ENCODE peak calls at places on chromosomes 3 and 15, in five cellular contexts. One of them, this sample, is unnamed.

GRCh38 chr15:29925227-29926082 is 103.2 kb upstream of the TJP1 start:
- DNase-seq in heart left ventricle: peak; percentile 81
- DNase-seq in GM23338: peak; percentile 93
- DNase-seq in mammary epithelial cell: peak; percentile 93
- DNase-seq in thyroid gland: peak; percentile 37
- DNase-seq in this sample: peak; percentile 34

GRCh38 chr3:111070772-111071256 is 802 bp upstream of the NECTIN3 start:
- DNase-seq in heart left ventricle: no peak
- DNase-seq in GM23338: peak; percentile 84
- DNase-seq in mammary epithelial cell: no peak
- DNase-seq in thyroid gland: no peak
- DNase-seq in this sample: no peak

GRCh38 chr3:196202516-196202970 is 8.7 kb downstream of the ZDHHC19 start:
- DNase-seq in heart left ventricle: no peak
- DNase-seq in GM23338: peak; percentile 41
- DNase-seq in mammary epithelial cell: no peak
- DNase-seq in thyroid gland: no peak
- DNase-seq in this sample: no peak

GRCh38 chr3:183539821-183540220 is 15.7 kb downstream of the KLHL6 start:
- DNase-seq in heart left ventricle: no peak
- DNase-seq in GM23338: no peak
- DNase-seq in mammary epithelial cell: peak; percentile 94
- DNase-seq in thyroid gland: no peak
- DNase-seq in this sample: no peak

GRCh38 chr3:11077466-11077865 is 76.8 kb upstream of the HRH1 start:
- DNase-seq in heart left ventricle: no peak
- DNase-seq in GM23338: no peak
- DNase-seq in mammary epithelial cell: peak; percentile 28
- DNase-seq in thyroid gland: no peak
- DNase-seq in this sample: no peak

GRCh38 chr15:36294359-36294758 is 285.1 kb upstream of the CDIN1 start:
- DNase-seq in heart left ventricle: no peak
- DNase-seq in GM23338: peak; percentile 13
- DNase-seq in mammary epithelial cell: no peak
- DNase-seq in thyroid gland: no peak
- DNase-seq in this sample: no peak

GRCh38 chr3:168088106-168088722 is 7.5 kb downstream of the GOLIM4 start:
- DNase-seq in heart left ventricle: no peak
- DNase-seq in GM23338: peak; percentile 78
- DNase-seq in mammary epithelial cell: no peak
- DNase-seq in thyroid gland: no peak
- DNase-seq in this sample: no peak

GRCh38 chr3:128253150-128253549 is 99.9 kb downstream of the EEFSEC start:
- DNase-seq in heart left ventricle: no peak
- DNase-seq in GM23338: no peak
- DNase-seq in mammary epithelial cell: no peak
- DNase-seq in thyroid gland: no peak
- DNase-seq in this sample: no peak

GRCh38 chr3:155031191-155031590 is 48.9 kb upstream of the MME start:
- DNase-seq in heart left ventricle: no peak
- DNase-seq in GM23338: no peak
- DNase-seq in mammary epithelial cell: no peak
- DNase-seq in thyroid gland: no peak
- DNase-seq in this sample: no peak

GRCh38 chr3:185423178-185423577 is 60.2 kb downstream of the MAP3K13 start:
- DNase-seq in heart left ventricle: no peak
- DNase-seq in GM23338: no peak
- DNase-seq in mammary epithelial cell: peak; percentile 16
- DNase-seq in thyroid gland: no peak
- DNase-seq in this sample: no peak

GRCh38 chr3:50447290-50447840 is 56.1 kb downstream of the CACNA2D2 start:
- DNase-seq in heart left ventricle: no peak
- DNase-seq in GM23338: no peak
- DNase-seq in mammary epithelial cell: no peak
- DNase-seq in thyroid gland: no peak
- DNase-seq in this sample: no peak

GRCh38 chr3:190281308-190282051 is 40.8 kb downstream of the CLDN1 start:
- DNase-seq in heart left ventricle: no peak
- DNase-seq in GM23338: no peak
- DNase-seq in mammary epithelial cell: no peak
- DNase-seq in thyroid gland: peak; percentile 19
- DNase-seq in this sample: no peak

GRCh38 chr3:16050641-16051467 is 123.6 kb upstream of the GALNT15 start:
- DNase-seq in heart left ventricle: peak; percentile 34
- DNase-seq in GM23338: no peak
- DNase-seq in mammary epithelial cell: no peak
- DNase-seq in thyroid gland: peak; percentile 11
- DNase-seq in this sample: no peak

GRCh38 chr15:62769604-62770003 is 272.9 kb upstream of the TPM1 start:
- DNase-seq in heart left ventricle: no peak
- DNase-seq in GM23338: no peak
- DNase-seq in mammary epithelial cell: peak; percentile 84
- DNase-seq in thyroid gland: no peak
- DNase-seq in this sample: no peak

GRCh38 chr15:62618432-62618831 is 424.1 kb upstream of the TPM1 start:
- DNase-seq in heart left ventricle: no peak
- DNase-seq in GM23338: no peak
- DNase-seq in mammary epithelial cell: peak; percentile 88
- DNase-seq in thyroid gland: no peak
- DNase-seq in this sample: no peak

GRCh38 chr3:39814007-39814406 is 4.6 kb downstream of the MYRIP start:
- DNase-seq in heart left ventricle: no peak
- DNase-seq in GM23338: no peak
- DNase-seq in mammary epithelial cell: no peak
- DNase-seq in thyroid gland: peak; percentile 39
- DNase-seq in this sample: no peak

GRCh38 chr15:97600190-97600589 is 360.3 kb upstream of the ARRDC4 start:
- DNase-seq in heart left ventricle: no peak
- DNase-seq in GM23338: no peak
- DNase-seq in mammary epithelial cell: no peak
- DNase-seq in thyroid gland: no peak
- DNase-seq in this sample: no peak

GRCh38 chr3:39056151-39056550 is 4.3 kb downstream of the WDR48 start:
- DNase-seq in heart left ventricle: no peak
- DNase-seq in GM23338: no peak
- DNase-seq in mammary epithelial cell: no peak
- DNase-seq in thyroid gland: no peak
- DNase-seq in this sample: no peak

GRCh38 chr3:48013288-48013980 is 2.8 kb downstream of the MAP4 start:
- DNase-seq in heart left ventricle: peak; percentile 38
- DNase-seq in GM23338: no peak
- DNase-seq in mammary epithelial cell: peak; percentile 62
- DNase-seq in thyroid gland: peak; percentile 21
- DNase-seq in this sample: peak; percentile 22

GRCh38 chr15:95799286-95800187 is 531.0 kb upstream of the NR2F2 start:
- DNase-seq in heart left ventricle: no peak
- DNase-seq in GM23338: no peak
- DNase-seq in mammary epithelial cell: peak; percentile 87
- DNase-seq in thyroid gland: no peak
- DNase-seq in this sample: no peak

GRCh38 chr15:58213587-58214360 is 75.6 kb downstream of the AQP9 start:
- DNase-seq in heart left ventricle: no peak
- DNase-seq in GM23338: no peak
- DNase-seq in mammary epithelial cell: no peak
- DNase-seq in thyroid gland: no peak
- DNase-seq in this sample: no peak

GRCh38 chr15:68991723-68992122 is 22.8 kb upstream of the NOX5 start:
- DNase-seq in heart left ventricle: no peak
- DNase-seq in GM23338: no peak
- DNase-seq in mammary epithelial cell: peak; percentile 70
- DNase-seq in thyroid gland: no peak
- DNase-seq in this sample: peak; percentile 24

GRCh38 chr3:32406481-32407408 is 15.1 kb downstream of the CMTM7 start:
- DNase-seq in heart left ventricle: no peak
- DNase-seq in GM23338: no peak
- DNase-seq in mammary epithelial cell: peak; percentile 82
- DNase-seq in thyroid gland: no peak
- DNase-seq in this sample: peak; percentile 80

GRCh38 chr3:32413845-32414526 is 22.3 kb downstream of the CMTM7 start:
- DNase-seq in heart left ventricle: no peak
- DNase-seq in GM23338: peak; percentile 18
- DNase-seq in mammary epithelial cell: peak; percentile 61
- DNase-seq in thyroid gland: no peak
- DNase-seq in this sample: no peak

GRCh38 chr3:32412887-32413286 is 21.2 kb downstream of the CMTM7 start:
- DNase-seq in heart left ventricle: no peak
- DNase-seq in GM23338: no peak
- DNase-seq in mammary epithelial cell: no peak
- DNase-seq in thyroid gland: no peak
- DNase-seq in this sample: no peak

GRCh38 chr3:32411442-32411841 is 19.8 kb downstream of the CMTM7 start:
- DNase-seq in heart left ventricle: no peak
- DNase-seq in GM23338: no peak
- DNase-seq in mammary epithelial cell: no peak
- DNase-seq in thyroid gland: no peak
- DNase-seq in this sample: no peak

DNA sequence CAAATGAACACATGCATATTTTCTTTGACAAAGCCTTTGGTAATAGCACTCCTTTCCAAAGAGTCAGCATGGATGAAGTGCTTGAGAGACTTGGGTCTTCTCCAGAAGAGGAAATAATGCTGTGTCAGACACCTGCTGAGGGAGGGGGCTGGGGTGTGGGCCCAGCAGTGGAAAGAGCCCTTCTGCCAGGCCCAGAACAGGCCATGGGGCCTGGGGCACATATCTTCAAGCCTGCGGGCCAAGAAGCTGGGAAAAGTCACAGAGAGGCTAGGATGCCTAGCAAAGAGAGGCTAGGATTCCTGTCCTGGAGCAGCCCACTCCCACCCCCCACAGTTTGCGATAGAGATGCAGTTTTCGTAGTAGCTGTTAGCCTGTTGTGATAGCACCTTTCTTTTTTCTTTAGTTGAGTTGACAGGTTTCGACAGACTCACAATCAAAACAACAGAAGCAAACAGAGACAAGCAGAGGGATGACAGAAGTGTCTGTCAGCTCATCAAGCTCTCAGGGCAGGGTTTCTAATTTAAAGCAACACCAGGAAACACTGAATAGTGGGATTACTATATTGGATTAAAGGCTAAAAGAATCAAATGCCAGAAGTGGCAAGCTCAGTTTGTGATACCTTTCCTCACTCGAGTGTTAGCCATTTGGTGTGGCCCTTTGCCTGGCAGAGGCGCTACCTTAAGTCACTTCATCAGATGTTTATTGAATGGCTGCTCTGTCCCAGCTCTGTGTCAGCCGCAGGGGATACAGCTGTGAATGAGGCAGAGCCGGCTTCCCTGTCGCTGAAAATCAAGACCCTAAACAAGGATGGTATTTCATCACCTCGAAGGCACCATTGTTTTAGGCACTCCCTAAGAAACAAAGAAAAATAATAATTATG is 19.0 kb downstream of the CMTM7 start:
- DNase-seq in heart left ventricle: no peak
- DNase-seq in GM23338: peak; percentile 36
- DNase-seq in mammary epithelial cell: peak; percentile 19
- DNase-seq in thyroid gland: peak; percentile 82
- DNase-seq in this sample: no peak
- H3K4me1 ChIP-seq in heart left ventricle: peaks cover 15% of the 10 kb centered on the region
- H3K4me1 ChIP-seq in GM23338: peaks cover 56% of the 10 kb centered on the region
- H3K4me1 ChIP-seq in mammary epithelial cell: peaks cover 81% of the 10 kb centered on the region
- H3K4me1 ChIP-seq in thyroid gland: peaks cover 43% of the 10 kb centered on the region
- H3K4me1 ChIP-seq in this sample: no peaks in the 10 kb centered on the region

GRCh38 chr3:61947456-61947855 is 386.1 kb downstream of the PTPRG start:
- DNase-seq in heart left ventricle: no peak
- DNase-seq in GM23338: no peak
- DNase-seq in mammary epithelial cell: no peak
- DNase-seq in thyroid gland: no peak
- DNase-seq in this sample: no peak
- H3K4me1 ChIP-seq in heart left ventricle: peaks cover 58% of the 10 kb centered on the region
- H3K4me1 ChIP-seq in GM23338: peaks cover 67% of the 10 kb centered on the region
- H3K4me1 ChIP-seq in mammary epithelial cell: no peaks in the 10 kb centered on the region
- H3K4me1 ChIP-seq in thyroid gland: peaks cover 34% of the 10 kb centered on the region
- H3K4me1 ChIP-seq in this sample: no peaks in the 10 kb centered on the region

GRCh38 chr3:49386056-49386756 is 25.6 kb downstream of the RHOA start:
- DNase-seq in heart left ventricle: no peak
- DNase-seq in GM23338: no peak
- DNase-seq in mammary epithelial cell: no peak
- DNase-seq in thyroid gland: no peak
- DNase-seq in this sample: no peak

GRCh38 chr3:49387721-49388120 is 24.1 kb downstream of the RHOA start:
- DNase-seq in heart left ventricle: no peak
- DNase-seq in GM23338: no peak
- DNase-seq in mammary epithelial cell: peak; percentile 43
- DNase-seq in thyroid gland: no peak
- DNase-seq in this sample: no peak

GRCh38 chr3:49383387-49383786 is 25.2 kb upstream of the GPX1 start:
- DNase-seq in heart left ventricle: no peak
- DNase-seq in GM23338: no peak
- DNase-seq in mammary epithelial cell: no peak
- DNase-seq in thyroid gland: no peak
- DNase-seq in this sample: no peak

GRCh38 chr3:49388416-49388815 is 23.4 kb downstream of the RHOA start:
- DNase-seq in heart left ventricle: no peak
- DNase-seq in GM23338: no peak
- DNase-seq in mammary epithelial cell: no peak
- DNase-seq in thyroid gland: no peak
- DNase-seq in this sample: no peak

GRCh38 chr3:49385617-49386016 is 26.2 kb downstream of the RHOA start:
- DNase-seq in heart left ventricle: no peak
- DNase-seq in GM23338: no peak
- DNase-seq in mammary epithelial cell: no peak
- DNase-seq in thyroid gland: no peak
- DNase-seq in this sample: no peak
- H3K4me1 ChIP-seq in heart left ventricle: peaks cover 77% of the 10 kb centered on the region
- H3K4me1 ChIP-seq in GM23338: no peaks in the 10 kb centered on the region
- H3K4me1 ChIP-seq in mammary epithelial cell: no peaks in the 10 kb centered on the region
- H3K4me1 ChIP-seq in thyroid gland: peaks cover 19% of the 10 kb centered on the region
- H3K4me1 ChIP-seq in this sample: no peaks in the 10 kb centered on the region

GRCh38 chr3:143850877-143851276 is 2.6 kb upstream of the SLC9A9 start:
- DNase-seq in heart left ventricle: no peak
- DNase-seq in GM23338: no peak
- DNase-seq in mammary epithelial cell: peak; percentile 51
- DNase-seq in thyroid gland: no peak
- DNase-seq in this sample: no peak
- H3K4me1 ChIP-seq in heart left ventricle: peaks cover 10% of the 10 kb centered on the region
- H3K4me1 ChIP-seq in GM23338: peaks cover 23% of the 10 kb centered on the region
- H3K4me1 ChIP-seq in mammary epithelial cell: peaks cover 33% of the 10 kb centered on the region
- H3K4me1 ChIP-seq in thyroid gland: no peaks in the 10 kb centered on the region
- H3K4me1 ChIP-seq in this sample: no peaks in the 10 kb centered on the region

DNA sequence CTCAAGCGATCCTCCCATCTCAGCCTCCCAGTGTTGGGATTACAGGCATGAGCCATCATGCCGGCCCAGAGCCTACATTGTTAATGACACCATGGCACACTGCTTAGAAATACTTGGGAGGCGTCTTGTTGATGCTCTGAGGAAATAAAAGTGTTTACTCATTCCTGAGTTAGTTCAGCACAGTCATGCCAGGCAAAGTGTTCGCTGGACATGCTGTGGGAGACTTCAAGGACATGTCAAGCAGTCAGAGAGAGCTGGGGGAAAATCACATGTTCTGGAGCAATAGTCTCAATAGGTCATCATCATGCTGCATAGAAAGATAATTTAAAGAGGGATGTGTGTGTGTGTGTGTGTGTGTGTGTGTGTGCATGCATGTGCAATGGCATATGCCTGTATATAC is 37.5 kb downstream of the TTC23 start:
- DNase-seq in heart left ventricle: no peak
- DNase-seq in GM23338: no peak
- DNase-seq in mammary epithelial cell: no peak
- DNase-seq in thyroid gland: no peak
- DNase-seq in this sample: no peak
- H3K4me1 ChIP-seq in heart left ventricle: peaks cover 8% of the 10 kb centered on the region
- H3K4me1 ChIP-seq in GM23338: no peaks in the 10 kb centered on the region
- H3K4me1 ChIP-seq in mammary epithelial cell: no peaks in the 10 kb centered on the region
- H3K4me1 ChIP-seq in thyroid gland: no peaks in the 10 kb centered on the region
- H3K4me1 ChIP-seq in this sample: no peaks in the 10 kb centered on the region

This sample was measured in prostate gland.